ENCODE peak calls at places on chromosome 7, in four cellular contexts. One of them, this sample, is unnamed.

GRCh38 chr7:744854-745430 is 17.9 kb upstream of the PRKAR1B start:
- DNase-seq in GM12865: no peak
- DNase-seq in NCI-H1092 treated with DMSO at 0.1 percent for 48 hours: no peak
- DNase-seq in caudate nucleus: no peak
- DNase-seq in this sample: peak; percentile 39

GRCh38 chr7:100677308-100678095 is 4.0 kb downstream of the GNB2 start:
- DNase-seq in GM12865: no peak
- DNase-seq in NCI-H1092 treated with DMSO at 0.1 percent for 48 hours: no peak
- DNase-seq in caudate nucleus: no peak
- DNase-seq in this sample: no peak

GRCh38 chr7:90222811-90223725 is 11.5 kb downstream of the STEAP2 start:
- DNase-seq in GM12865: no peak
- DNase-seq in NCI-H1092 treated with DMSO at 0.1 percent for 48 hours: no peak
- DNase-seq in caudate nucleus: no peak
- DNase-seq in this sample: no peak

GRCh38 chr7:45716380-45717203 is 142.4 kb downstream of the ADCY1 start:
- DNase-seq in GM12865: no peak
- DNase-seq in NCI-H1092 treated with DMSO at 0.1 percent for 48 hours: peak; percentile 6
- DNase-seq in caudate nucleus: no peak
- DNase-seq in this sample: no peak

GRCh38 chr7:112182749-112183148 is 23.4 kb downstream of the DOCK4 start:
- DNase-seq in GM12865: no peak
- DNase-seq in NCI-H1092 treated with DMSO at 0.1 percent for 48 hours: no peak
- DNase-seq in caudate nucleus: peak; percentile 79
- DNase-seq in this sample: no peak

GRCh38 chr7:139635521-139636240 is 112.2 kb downstream of the CLEC2L start:
- DNase-seq in GM12865: no peak
- DNase-seq in NCI-H1092 treated with DMSO at 0.1 percent for 48 hours: no peak
- DNase-seq in caudate nucleus: no peak
- DNase-seq in this sample: peak; percentile 82

GRCh38 chr7:16345979-16346958 is 75.1 kb downstream of the CRPPA start:
- DNase-seq in GM12865: no peak
- DNase-seq in NCI-H1092 treated with DMSO at 0.1 percent for 48 hours: no peak
- DNase-seq in caudate nucleus: no peak
- DNase-seq in this sample: no peak

GRCh38 chr7:112162161-112163020 is 43.8 kb downstream of the DOCK4 start:
- DNase-seq in GM12865: no peak
- DNase-seq in NCI-H1092 treated with DMSO at 0.1 percent for 48 hours: peak; percentile 71
- DNase-seq in caudate nucleus: peak; percentile 70
- DNase-seq in this sample: no peak

GRCh38 chr7:128929201-128929808 is 8.4 kb upstream of the IRF5 start:
- DNase-seq in GM12865: no peak
- DNase-seq in NCI-H1092 treated with DMSO at 0.1 percent for 48 hours: no peak
- DNase-seq in caudate nucleus: no peak
- DNase-seq in this sample: no peak

GRCh38 chr7:30894009-30894408 is 17.6 kb upstream of the AQP1 start:
- DNase-seq in GM12865: no peak
- DNase-seq in NCI-H1092 treated with DMSO at 0.1 percent for 48 hours: no peak
- DNase-seq in caudate nucleus: no peak
- DNase-seq in this sample: no peak

GRCh38 chr7:27611043-27611442 is 51.6 kb downstream of the HIBADH start:
- DNase-seq in GM12865: no peak
- DNase-seq in NCI-H1092 treated with DMSO at 0.1 percent for 48 hours: peak; percentile 52
- DNase-seq in caudate nucleus: no peak
- DNase-seq in this sample: no peak

GRCh38 chr7:37011151-37011890 is 287.0 kb upstream of the AOAH start:
- DNase-seq in GM12865: no peak
- DNase-seq in NCI-H1092 treated with DMSO at 0.1 percent for 48 hours: no peak
- DNase-seq in caudate nucleus: no peak
- DNase-seq in this sample: no peak

GRCh38 chr7:22586101-22586805 is 86.3 kb upstream of the STEAP1B start:
- DNase-seq in GM12865: no peak
- DNase-seq in NCI-H1092 treated with DMSO at 0.1 percent for 48 hours: no peak
- DNase-seq in caudate nucleus: no peak
- DNase-seq in this sample: no peak

GRCh38 chr7:80106498-80107113 is 28.0 kb upstream of the GNAI1 start:
- DNase-seq in GM12865: no peak
- DNase-seq in NCI-H1092 treated with DMSO at 0.1 percent for 48 hours: no peak
- DNase-seq in caudate nucleus: no peak
- DNase-seq in this sample: no peak

GRCh38 chr7:30835396-30835915 is 64.2 kb downstream of the MINDY4 start:
- DNase-seq in GM12865: no peak
- DNase-seq in NCI-H1092 treated with DMSO at 0.1 percent for 48 hours: no peak
- DNase-seq in caudate nucleus: no peak
- DNase-seq in this sample: no peak

GRCh38 chr7:150852371-150852905 is at the start of gene AOC1:
- DNase-seq in GM12865: no peak
- DNase-seq in NCI-H1092 treated with DMSO at 0.1 percent for 48 hours: no peak
- DNase-seq in caudate nucleus: no peak
- DNase-seq in this sample: no peak

This sample was measured in activated effector memory CD4-positive, alpha-beta T cell treated with anti-CD3 and anti-CD28 coated beads, Interleukin-2, amount 50 U/mL, for 16 hours.